ENCODE peak calls at places on chromosomes 11 and 22, in five cellular contexts. P is body of pancreas, B is prostate gland, Z is NB4, L is lower leg skin. I is an unnamed sample.
A peak's percentile ranks its signal among the peaks of the same experiment; 100 is the strongest.

GRCh38 chr22:39520874-39521857 is 804 bp downstream of the ATF4 start:
- DNase-seq in Z (peak; percentile 82), P (peak; percentile 82), L (peak; percentile 95), B (peak; percentile 66), I (peak; percentile 89)

GRCh38 chr11:1479006-1479677 is 7.4 kb downstream of the MOB2 start:
- DNase-seq in L (no peak), B (no peak), Z (no peak), P (no peak), I (no peak)

GRCh38 chr11:34408580-34409172 is 30.1 kb upstream of the CAT start:
- DNase-seq in B (no peak), Z (no peak), P (no peak), L (no peak), I (no peak)

GRCh38 chr11:126046796-126047195 is 15.9 kb downstream of the CDON start:
- DNase-seq in P (no peak), Z (no peak), L (no peak), B (no peak), I (no peak)

GRCh38 chr11:57798905-57799559 is 37.4 kb downstream of the CTNND1 start:
- DNase-seq in L (peak; percentile 84), P (peak; percentile 91), Z (peak; percentile 19), B (peak; percentile 77), I (peak; percentile 60)

GRCh38 chr22:41308544-41308947 is 7.2 kb downstream of the ZC3H7B start:
- DNase-seq in B (no peak), P (peak; percentile 25), L (no peak), Z (peak; percentile 28), I (no peak)

GRCh38 chr11:15867886-15868285 is 488.5 kb downstream of the SOX6 start:
- DNase-seq in B (no peak), L (no peak), Z (no peak), P (no peak), I (no peak)

GRCh38 chr11:76621466-76621865 is 49.1 kb downstream of the LRRC32 start:
- DNase-seq in Z (no peak), B (no peak), P (no peak), L (peak; percentile 83), I (no peak)

GRCh38 chr11:11078344-11078743 is 220.5 kb upstream of the ZBED5 start:
- DNase-seq in Z (no peak), P (no peak), L (no peak), B (no peak), I (no peak)
- TF ChIP-seq POLR2A in Z (no peak), P (no peak), L (no peak), B (no peak), I (no peak)

DNA sequence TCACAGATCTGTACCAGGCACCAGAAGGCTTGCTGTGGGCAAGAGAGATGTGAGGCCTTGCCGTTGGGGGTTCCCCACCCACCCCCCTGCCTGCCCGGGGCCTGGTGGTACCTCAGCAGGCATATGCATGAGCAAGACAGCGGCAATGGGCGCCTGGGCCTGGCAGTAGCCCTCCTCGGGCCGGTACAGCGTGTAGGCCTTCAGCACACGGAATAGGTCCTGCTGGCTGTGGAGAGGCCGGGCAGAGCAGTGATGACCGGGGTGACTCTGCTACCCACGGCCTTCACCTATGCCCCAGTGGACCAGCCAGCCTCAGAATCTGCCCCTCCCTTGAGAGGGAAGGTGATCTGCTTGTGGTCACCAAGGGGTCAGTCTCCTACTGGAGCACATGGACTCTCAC is 5.5 kb upstream of the CASTOR1 start:
- DNase-seq in B (no peak), L (no peak), Z (no peak), P (no peak), I (no peak)
- TF ChIP-seq POLR2A in B (no peak), L (no peak), Z (no peak), P (no peak), I (no peak)

GRCh38 chr11:65112551-65113360 is 1.1 kb downstream of the TM7SF2 start:
- DNase-seq in Z (peak; percentile 74), L (no peak), B (no peak), P (peak; percentile 69), I (peak; percentile 87)
- TF ChIP-seq POLR2A in Z (no peak), L (no peak), B (no peak), P (peak; percentile 17), I (peak; percentile 22)

GRCh38 chr22:38504731-38505594 is 1.1 kb downstream of the DDX17 start:
- DNase-seq in L (peak; percentile 89), B (peak; percentile 33), Z (peak; percentile 72), P (peak; percentile 80), I (peak; percentile 84)

GRCh38 chr22:38506118-38506962 is at the start of gene DDX17:
- DNase-seq in P (peak; percentile 98), L (peak; percentile 99), B (peak; percentile 96), Z (peak; percentile 94), I (peak; percentile 99)

GRCh38 chr22:38501797-38502672 is 4.1 kb downstream of the DDX17 start:
- DNase-seq in B (no peak), P (no peak), Z (no peak), L (no peak), I (no peak)

GRCh38 chr22:38503021-38503420 is 3.1 kb downstream of the DDX17 start:
- DNase-seq in L (no peak), P (no peak), Z (no peak), B (no peak), I (no peak)

GRCh38 chr22:38505595-38506117 is 455 bp downstream of the DDX17 start:
- DNase-seq in Z (peak; percentile 66), P (peak; percentile 80), L (peak; percentile 94), B (peak; percentile 65), I (peak; percentile 85)
- TF ChIP-seq POLR2A in Z (no peak), P (peak; percentile 65), L (no peak), B (peak; percentile 41), I (no peak)

GRCh38 chr11:86414032-86414431 is 39.3 kb downstream of the CCDC81 start:
- DNase-seq in P (no peak), B (no peak), Z (no peak), L (no peak), I (no peak)

GRCh38 chr11:86418513-86418912 is 43.8 kb downstream of the CCDC81 start:
- DNase-seq in Z (no peak), P (no peak), L (no peak), B (no peak), I (no peak)

GRCh38 chr11:86421976-86422770 is 47.5 kb downstream of the CCDC81 start:
- DNase-seq in Z (peak; percentile 79), L (no peak), B (no peak), P (no peak), I (no peak)

GRCh38 chr11:86418929-86419328 is 44.2 kb downstream of the CCDC81 start:
- DNase-seq in P (no peak), L (no peak), Z (peak; percentile 16), B (no peak), I (peak; percentile 36)

DNA sequence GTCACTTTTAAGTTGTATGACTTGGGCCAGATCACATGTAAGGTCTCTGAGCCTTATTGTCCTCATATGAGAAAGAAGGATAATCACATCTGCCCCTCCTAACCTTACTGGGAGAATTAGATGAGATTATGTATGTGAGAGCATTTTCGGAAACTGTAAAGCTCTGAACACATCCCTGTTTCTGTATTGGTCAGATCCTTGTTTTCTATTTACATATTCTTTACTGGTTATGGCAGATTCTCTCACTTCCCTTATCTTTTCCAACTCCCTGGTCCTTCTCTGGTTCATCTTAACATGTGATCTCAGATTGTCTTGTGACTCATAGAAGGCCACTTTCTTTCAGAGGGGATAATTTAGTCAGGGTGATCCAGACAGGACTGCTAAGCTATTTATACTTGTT is 41.8 kb downstream of the CCDC81 start:
- DNase-seq in Z (no peak), P (no peak), B (no peak), L (no peak), I (peak; percentile 53)
- TF ChIP-seq POLR2A in Z (no peak), P (no peak), B (no peak), L (no peak), I (no peak)

GRCh38 chr22:43088979-43089717 is at the start of gene TTLL1:
- DNase-seq in B (peak; percentile 76), L (peak; percentile 96), Z (peak; percentile 92), P (peak; percentile 90), I (peak; percentile 87)
- TF ChIP-seq POLR2A in B (peak; percentile 57), L (no peak), Z (peak; percentile 66), P (peak; percentile 44), I (peak; percentile 32)